ENCODE peak calls at places on chromosomes 5 and 9, in five cellular contexts. One of them, this sample, is unnamed.

GRCh38 chr5:127648997-127649550 is at the start of gene CTXN3:
- DNase-seq in NAMALWA: no peak
- DNase-seq in stimulated activated naive B cell treated with anti-CD40 and anti-IgM and Interleukin-4, amounts not matched to agents 10 μg/mL and 1 μg/mL and 100 μg/mL, for 72 hours: no peak
- DNase-seq in activated T-cell treated with anti-CD3 and anti-CD28 coated beads for 1 hour: no peak
- DNase-seq in islet precursor cell: no peak
- DNase-seq in this sample: no peak

GRCh38 chr9:16309350-16310271 is 560.9 kb downstream of the BNC2 start:
- DNase-seq in NAMALWA: no peak
- DNase-seq in stimulated activated naive B cell treated with anti-CD40 and anti-IgM and Interleukin-4, amounts not matched to agents 10 μg/mL and 1 μg/mL and 100 μg/mL, for 72 hours: no peak
- DNase-seq in activated T-cell treated with anti-CD3 and anti-CD28 coated beads for 1 hour: no peak
- DNase-seq in islet precursor cell: peak
- DNase-seq in this sample: no peak

GRCh38 chr5:37665272-37665671 is 174.6 kb downstream of the GDNF start:
- DNase-seq in NAMALWA: no peak
- DNase-seq in stimulated activated naive B cell treated with anti-CD40 and anti-IgM and Interleukin-4, amounts not matched to agents 10 μg/mL and 1 μg/mL and 100 μg/mL, for 72 hours: no peak
- DNase-seq in activated T-cell treated with anti-CD3 and anti-CD28 coated beads for 1 hour: no peak
- DNase-seq in islet precursor cell: no peak
- DNase-seq in this sample: no peak

GRCh38 chr5:1762121-1762877 is 37.3 kb downstream of the MRPL36 start:
- DNase-seq in NAMALWA: no peak
- DNase-seq in stimulated activated naive B cell treated with anti-CD40 and anti-IgM and Interleukin-4, amounts not matched to agents 10 μg/mL and 1 μg/mL and 100 μg/mL, for 72 hours: no peak
- DNase-seq in activated T-cell treated with anti-CD3 and anti-CD28 coated beads for 1 hour: no peak
- DNase-seq in islet precursor cell: peak
- DNase-seq in this sample: no peak

GRCh38 chr5:170491479-170491878 is 12.3 kb upstream of the KCNIP1 start:
- DNase-seq in NAMALWA: no peak
- DNase-seq in stimulated activated naive B cell treated with anti-CD40 and anti-IgM and Interleukin-4, amounts not matched to agents 10 μg/mL and 1 μg/mL and 100 μg/mL, for 72 hours: no peak
- DNase-seq in activated T-cell treated with anti-CD3 and anti-CD28 coated beads for 1 hour: no peak
- DNase-seq in islet precursor cell: no peak
- DNase-seq in this sample: peak

GRCh38 chr5:926416-927171 is 33.9 kb downstream of the TRIP13 start:
- DNase-seq in NAMALWA: no peak
- DNase-seq in stimulated activated naive B cell treated with anti-CD40 and anti-IgM and Interleukin-4, amounts not matched to agents 10 μg/mL and 1 μg/mL and 100 μg/mL, for 72 hours: peak
- DNase-seq in activated T-cell treated with anti-CD3 and anti-CD28 coated beads for 1 hour: peak
- DNase-seq in islet precursor cell: peak
- DNase-seq in this sample: no peak

GRCh38 chr9:121259498-121259897 is 8.5 kb upstream of the GSN start:
- DNase-seq in NAMALWA: no peak
- DNase-seq in stimulated activated naive B cell treated with anti-CD40 and anti-IgM and Interleukin-4, amounts not matched to agents 10 μg/mL and 1 μg/mL and 100 μg/mL, for 72 hours: no peak
- DNase-seq in activated T-cell treated with anti-CD3 and anti-CD28 coated beads for 1 hour: no peak
- DNase-seq in islet precursor cell: peak
- DNase-seq in this sample: no peak

GRCh38 chr9:126150411-126151030 is 176.1 kb upstream of the MVB12B start:
- DNase-seq in NAMALWA: no peak
- DNase-seq in stimulated activated naive B cell treated with anti-CD40 and anti-IgM and Interleukin-4, amounts not matched to agents 10 μg/mL and 1 μg/mL and 100 μg/mL, for 72 hours: no peak
- DNase-seq in activated T-cell treated with anti-CD3 and anti-CD28 coated beads for 1 hour: no peak
- DNase-seq in islet precursor cell: no peak
- DNase-seq in this sample: no peak

GRCh38 chr9:127950513-127951210 is 13.0 kb upstream of the DPM2 start:
- DNase-seq in NAMALWA: no peak
- DNase-seq in stimulated activated naive B cell treated with anti-CD40 and anti-IgM and Interleukin-4, amounts not matched to agents 10 μg/mL and 1 μg/mL and 100 μg/mL, for 72 hours: no peak
- DNase-seq in activated T-cell treated with anti-CD3 and anti-CD28 coated beads for 1 hour: no peak
- DNase-seq in islet precursor cell: no peak
- DNase-seq in this sample: no peak

GRCh38 chr9:16147726-16148125 is 594.9 kb downstream of the CCDC171 start:
- DNase-seq in NAMALWA: no peak
- DNase-seq in stimulated activated naive B cell treated with anti-CD40 and anti-IgM and Interleukin-4, amounts not matched to agents 10 μg/mL and 1 μg/mL and 100 μg/mL, for 72 hours: no peak
- DNase-seq in activated T-cell treated with anti-CD3 and anti-CD28 coated beads for 1 hour: no peak
- DNase-seq in islet precursor cell: no peak
- DNase-seq in this sample: no peak

GRCh38 chr5:65832603-65833228 is 93.7 kb upstream of the ERBIN start:
- DNase-seq in NAMALWA: no peak
- DNase-seq in stimulated activated naive B cell treated with anti-CD40 and anti-IgM and Interleukin-4, amounts not matched to agents 10 μg/mL and 1 μg/mL and 100 μg/mL, for 72 hours: no peak
- DNase-seq in activated T-cell treated with anti-CD3 and anti-CD28 coated beads for 1 hour: no peak
- DNase-seq in islet precursor cell: no peak
- DNase-seq in this sample: no peak

GRCh38 chr9:1049641-1050040 is 516 bp upstream of the DMRT2 start:
- DNase-seq in NAMALWA: no peak
- DNase-seq in stimulated activated naive B cell treated with anti-CD40 and anti-IgM and Interleukin-4, amounts not matched to agents 10 μg/mL and 1 μg/mL and 100 μg/mL, for 72 hours: no peak
- DNase-seq in activated T-cell treated with anti-CD3 and anti-CD28 coated beads for 1 hour: no peak
- DNase-seq in islet precursor cell: no peak
- DNase-seq in this sample: no peak

GRCh38 chr5:1551913-1552312 is 28.2 kb upstream of the LPCAT1 start:
- DNase-seq in NAMALWA: no peak
- DNase-seq in stimulated activated naive B cell treated with anti-CD40 and anti-IgM and Interleukin-4, amounts not matched to agents 10 μg/mL and 1 μg/mL and 100 μg/mL, for 72 hours: no peak
- DNase-seq in activated T-cell treated with anti-CD3 and anti-CD28 coated beads for 1 hour: no peak
- DNase-seq in islet precursor cell: no peak
- DNase-seq in this sample: no peak

GRCh38 chr9:121564861-121565260 is 65.2 kb upstream of the GGTA1 start:
- DNase-seq in NAMALWA: no peak
- DNase-seq in stimulated activated naive B cell treated with anti-CD40 and anti-IgM and Interleukin-4, amounts not matched to agents 10 μg/mL and 1 μg/mL and 100 μg/mL, for 72 hours: no peak
- DNase-seq in activated T-cell treated with anti-CD3 and anti-CD28 coated beads for 1 hour: no peak
- DNase-seq in islet precursor cell: peak
- DNase-seq in this sample: no peak

GRCh38 chr9:70079364-70080103 is 35.9 kb downstream of the MAMDC2 start:
- DNase-seq in NAMALWA: no peak
- DNase-seq in stimulated activated naive B cell treated with anti-CD40 and anti-IgM and Interleukin-4, amounts not matched to agents 10 μg/mL and 1 μg/mL and 100 μg/mL, for 72 hours: no peak
- DNase-seq in activated T-cell treated with anti-CD3 and anti-CD28 coated beads for 1 hour: no peak
- DNase-seq in islet precursor cell: no peak
- DNase-seq in this sample: no peak

GRCh38 chr5:37533851-37534250 is 154.7 kb downstream of the WDR70 start:
- DNase-seq in NAMALWA: no peak
- DNase-seq in stimulated activated naive B cell treated with anti-CD40 and anti-IgM and Interleukin-4, amounts not matched to agents 10 μg/mL and 1 μg/mL and 100 μg/mL, for 72 hours: no peak
- DNase-seq in activated T-cell treated with anti-CD3 and anti-CD28 coated beads for 1 hour: no peak
- DNase-seq in islet precursor cell: peak
- DNase-seq in this sample: no peak

GRCh38 chr9:36935768-36936497 is 98.1 kb downstream of the PAX5 start:
- DNase-seq in NAMALWA: no peak
- DNase-seq in stimulated activated naive B cell treated with anti-CD40 and anti-IgM and Interleukin-4, amounts not matched to agents 10 μg/mL and 1 μg/mL and 100 μg/mL, for 72 hours: peak
- DNase-seq in activated T-cell treated with anti-CD3 and anti-CD28 coated beads for 1 hour: no peak
- DNase-seq in islet precursor cell: no peak
- DNase-seq in this sample: no peak

GRCh38 chr5:71011194-71011792 is 13.8 kb downstream of the NAIP start:
- DNase-seq in NAMALWA: no peak
- DNase-seq in stimulated activated naive B cell treated with anti-CD40 and anti-IgM and Interleukin-4, amounts not matched to agents 10 μg/mL and 1 μg/mL and 100 μg/mL, for 72 hours: no peak
- DNase-seq in activated T-cell treated with anti-CD3 and anti-CD28 coated beads for 1 hour: no peak
- DNase-seq in islet precursor cell: peak
- DNase-seq in this sample: no peak

GRCh38 chr9:94613003-94613402 is 19.4 kb upstream of the FBP2 start:
- DNase-seq in NAMALWA: no peak
- DNase-seq in stimulated activated naive B cell treated with anti-CD40 and anti-IgM and Interleukin-4, amounts not matched to agents 10 μg/mL and 1 μg/mL and 100 μg/mL, for 72 hours: no peak
- DNase-seq in activated T-cell treated with anti-CD3 and anti-CD28 coated beads for 1 hour: no peak
- DNase-seq in islet precursor cell: no peak
- DNase-seq in this sample: no peak

GRCh38 chr9:76365028-76365427 is 29.2 kb downstream of the RFK start:
- DNase-seq in NAMALWA: no peak
- DNase-seq in stimulated activated naive B cell treated with anti-CD40 and anti-IgM and Interleukin-4, amounts not matched to agents 10 μg/mL and 1 μg/mL and 100 μg/mL, for 72 hours: no peak
- DNase-seq in activated T-cell treated with anti-CD3 and anti-CD28 coated beads for 1 hour: no peak
- DNase-seq in islet precursor cell: peak
- DNase-seq in this sample: no peak